ENCODE peak calls at places on chromosomes 16 and 17, in five cellular contexts. O, N, E, I and V are unnamed samples.

GRCh38 chr16:23302045-23302956 is at the start of gene SCNN1B:
- ATAC-seq in N (no peak), O (no peak), E (peak), I (peak), V (no peak)

GRCh38 chr16:11233727-11234376 is 22.2 kb downstream of the SOCS1 start:
- ATAC-seq in I (no peak), N (no peak), O (peak), E (no peak), V (no peak)

GRCh38 chr16:67944690-67945391 is 921 bp upstream of the LCAT start:
- ATAC-seq in E (no peak), N (no peak), O (no peak), I (no peak), V (no peak)

GRCh38 chr17:4711671-4712111 is 1.3 kb downstream of the ARRB2 start:
- ATAC-seq in E (peak), N (peak), I (no peak), O (no peak), V (no peak)

GRCh38 chr17:66814026-66814425 is 20.9 kb upstream of the CACNG5 start:
- ATAC-seq in O (no peak), E (no peak), I (no peak), N (no peak), V (no peak)

GRCh38 chr16:14193316-14193871 is 122.3 kb downstream of the MRTFB start:
- ATAC-seq in N (peak), O (peak), E (peak), I (peak), V (no peak)

GRCh38 chr16:30541502-30542329 is 7.1 kb upstream of the ZNF747 start:
- ATAC-seq in N (peak), O (no peak), E (peak), I (peak), V (no peak)

GRCh38 chr17:30263552-30264333 is 28.0 kb downstream of the BLMH start:
- ATAC-seq in N (peak), O (no peak), E (no peak), I (peak), V (no peak)

GRCh38 chr16:58563235-58563634 is 47.9 kb downstream of the SETD6 start:
- ATAC-seq in N (no peak), I (no peak), O (no peak), E (no peak), V (no peak)

GRCh38 chr16:50369133-50369804 is 481 bp upstream of the BRD7 start:
- ATAC-seq in I (no peak), E (no peak), N (no peak), O (no peak), V (no peak)

GRCh38 chr17:73340093-73340596 is 28.3 kb upstream of the CDC42EP4 start:
- ATAC-seq in I (peak), O (no peak), E (peak), N (no peak), V (peak)

GRCh38 chr16:81940781-81941560 is 70.3 kb downstream of the SDR42E1 start:
- ATAC-seq in N (no peak), O (peak), I (peak), E (peak), V (no peak)

GRCh38 chr16:83952587-83952939 is 477 bp upstream of the OSGIN1 start:
- ATAC-seq in I (peak), N (no peak), O (no peak), E (no peak), V (peak)

GRCh38 chr16:82281544-82281943 is 111.5 kb upstream of the MPHOSPH6 start:
- ATAC-seq in I (no peak), E (no peak), N (peak), O (no peak), V (no peak)

GRCh38 chr17:78121801-78122220 is 6.7 kb downstream of the TMC6 start:
- ATAC-seq in N (no peak), I (no peak), O (no peak), E (no peak), V (no peak)

GRCh38 chr17:47717261-47717697 is 15.8 kb upstream of the TBX21 start:
- ATAC-seq in I (peak), N (no peak), E (peak), O (peak), V (no peak)